ENCODE peak calls at places on chromosomes 3 and 15, in six cellular contexts. I is psoas muscle, F is colonic mucosa, U is mammary epithelial cell, Y is uterus, T is ovary. N is an unnamed sample.

GRCh38 chr15:77907824-77908751 is 169.4 kb downstream of the TBC1D2B start:
- DNase-seq in I (no peak), F (peak; percentile 86), U (no peak), Y (no peak), T (no peak), N (no peak)

GRCh38 chr15:91882858-91883586 is 29.5 kb downstream of the SLCO3A1 start:
- DNase-seq in I (peak; percentile 34), F (no peak), U (no peak), Y (no peak), T (no peak), N (peak; percentile 59)

GRCh38 chr3:35254917-35255316 is 384.4 kb upstream of the ARPP21 start:
- DNase-seq in I (no peak), F (no peak), U (no peak), Y (no peak), T (no peak), N (no peak)

GRCh38 chr3:66885326-66886000 is 112.6 kb upstream of the KBTBD8 start:
- DNase-seq in I (no peak), F (no peak), U (peak; percentile 61), Y (no peak), T (no peak), N (no peak)

GRCh38 chr3:178195824-178196223 is 340.4 kb upstream of the KCNMB2 start:
- DNase-seq in I (no peak), F (no peak), U (peak; percentile 71), Y (no peak), T (no peak), N (no peak)

GRCh38 chr3:184710870-184711365 is 946 bp downstream of the MAGEF1 start:
- DNase-seq in I (no peak), F (peak; percentile 33), U (no peak), Y (no peak), T (no peak), N (no peak)

GRCh38 chr3:73558399-73559075 is 66.2 kb downstream of the PDZRN3 start:
- DNase-seq in I (no peak), F (no peak), U (no peak), Y (no peak), T (no peak), N (no peak)

GRCh38 chr3:160132226-160132625 is 93.0 kb upstream of the C3orf80 start:
- DNase-seq in I (no peak), F (no peak), U (no peak), Y (no peak), T (no peak), N (no peak)

GRCh38 chr3:123373535-123373987 is 75.3 kb downstream of the ADCY5 start:
- DNase-seq in I (no peak), F (no peak), U (no peak), Y (no peak), T (no peak), N (peak; percentile 60)

GRCh38 chr15:85354432-85354831 is 26.0 kb upstream of the AKAP13 start:
- DNase-seq in I (no peak), F (no peak), U (no peak), Y (no peak), T (no peak), N (no peak)

GRCh38 chr3:65532749-65533148 is 506.0 kb downstream of the MAGI1 start:
- DNase-seq in I (no peak), F (no peak), U (no peak), Y (no peak), T (no peak), N (no peak)

GRCh38 chr3:39147711-39148115 is 5.7 kb downstream of the CSRNP1 start:
- DNase-seq in I (no peak), F (peak; percentile 37), U (no peak), Y (no peak), T (peak; percentile 42), N (peak; percentile 71)

GRCh38 chr15:37034835-37035234 is 65.5 kb downstream of the MEIS2 start:
- DNase-seq in I (no peak), F (no peak), U (no peak), Y (no peak), T (no peak), N (no peak)

GRCh38 chr3:150411106-150411460 is 3.0 kb downstream of the TSC22D2 start:
- DNase-seq in I (no peak), F (no peak), U (no peak), Y (no peak), T (no peak), N (no peak)

GRCh38 chr15:63981596-63982320 is 64.5 kb downstream of the DAPK2 start:
- DNase-seq in I (no peak), F (peak; percentile 5), U (peak; percentile 86), Y (no peak), T (no peak), N (no peak)

GRCh38 chr3:185793381-185793780 is 31.5 kb downstream of the IGF2BP2 start:
- DNase-seq in I (no peak), F (no peak), U (no peak), Y (no peak), T (no peak), N (no peak)
- H3K4me1 ChIP-seq in I (no peaks in the 10 kb centered on the region), F (peaks cover 7% of the 10 kb centered on the region), U (peaks cover 26% of the 10 kb centered on the region), Y (no peaks in the 10 kb centered on the region), T (no peaks in the 10 kb centered on the region), N (no peaks in the 10 kb centered on the region)

GRCh38 chr15:65376767-65377104 is 1.1 kb downstream of the IGDCC3 start:
- DNase-seq in I (no peak), F (no peak), U (no peak), Y (no peak), T (no peak), N (no peak)

GRCh38 chr15:65374831-65375401 is 2.9 kb downstream of the IGDCC3 start:
- DNase-seq in I (no peak), F (no peak), U (no peak), Y (no peak), T (no peak), N (no peak)

GRCh38 chr15:65377105-65377975 is 462 bp downstream of the IGDCC3 start:
- DNase-seq in I (peak; percentile 24), F (no peak), U (peak; percentile 23), Y (no peak), T (no peak), N (no peak)

GRCh38 chr15:65374334-65374733 is 3.5 kb downstream of the IGDCC3 start:
- DNase-seq in I (no peak), F (no peak), U (no peak), Y (no peak), T (no peak), N (no peak)

GRCh38 chr15:65375871-65376552 is 1.8 kb downstream of the IGDCC3 start:
- DNase-seq in I (no peak), F (no peak), U (no peak), Y (no peak), T (no peak), N (no peak)
- H3K4me3 ChIP-seq in I (peak overlapping the region; percentile 85), F (no peak overlapping the region), U (no peak overlapping the region), Y (no peak overlapping the region), T (no peak overlapping the region), N (no peak overlapping the region)

DNA sequence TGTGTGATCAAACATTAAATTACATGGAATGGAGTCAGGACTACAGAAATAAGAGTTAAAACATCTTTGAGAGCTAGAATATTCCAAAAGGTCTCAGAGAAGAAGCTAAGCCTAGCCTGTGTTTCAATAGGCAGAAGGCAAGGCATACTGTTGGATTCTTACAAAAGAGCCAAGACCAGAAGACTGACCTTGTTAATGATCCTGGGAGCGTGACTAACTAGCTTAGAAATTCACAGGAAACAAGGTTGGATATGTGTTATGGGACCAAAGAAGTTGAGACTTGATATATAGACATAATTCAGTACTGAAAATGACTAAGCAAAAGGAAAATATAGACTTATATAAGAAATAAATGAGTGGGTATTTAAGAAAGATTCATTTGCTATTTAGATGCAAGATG is 50.1 kb downstream of the FEZF2 start:
- DNase-seq in I (no peak), F (no peak), U (no peak), Y (no peak), T (no peak), N (no peak)
- H3K27ac ChIP-seq in I (no peak overlapping the region), F (no peak overlapping the region), U (no peak overlapping the region), Y (no peak overlapping the region), T (no peak overlapping the region), N (no peak overlapping the region)

GRCh38 chr15:92908369-92909057 is 8.4 kb downstream of the CHD2 start:
- DNase-seq in I (no peak), F (no peak), U (no peak), Y (no peak), T (no peak), N (peak; percentile 23)

GRCh38 chr15:92906038-92906437 is 5.9 kb downstream of the CHD2 start:
- DNase-seq in I (no peak), F (no peak), U (peak; percentile 19), Y (no peak), T (no peak), N (no peak)

GRCh38 chr15:92907880-92908279 is 7.8 kb downstream of the CHD2 start:
- DNase-seq in I (peak; percentile 31), F (no peak), U (peak; percentile 86), Y (peak; percentile 83), T (peak; percentile 63), N (peak; percentile 61)

GRCh38 chr15:92906563-92907081 is 6.5 kb downstream of the CHD2 start:
- DNase-seq in I (no peak), F (peak; percentile 65), U (peak; percentile 97), Y (no peak), T (no peak), N (no peak)

DNA sequence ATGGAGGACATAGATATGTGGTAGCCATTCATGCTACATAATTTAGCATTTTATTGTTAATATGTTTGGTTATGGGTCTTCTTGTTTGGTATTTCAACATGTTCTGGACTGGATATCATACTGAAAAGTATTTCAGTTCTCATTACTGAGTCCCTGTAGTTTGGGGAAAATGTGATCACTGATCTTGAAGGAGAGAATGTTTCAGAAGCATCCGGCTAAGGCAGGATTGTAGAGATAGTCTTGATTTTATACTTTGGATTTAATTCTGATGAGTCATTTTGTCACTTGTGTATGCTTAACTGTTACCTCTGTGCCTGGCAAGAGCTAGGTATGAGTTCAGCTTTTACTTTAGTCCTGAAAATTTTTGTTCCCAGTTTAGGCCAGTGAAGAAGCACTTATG is 7.1 kb downstream of the CHD2 start:
- DNase-seq in I (no peak), F (no peak), U (peak; percentile 30), Y (no peak), T (no peak), N (no peak)
- H3K4me1 ChIP-seq in I (peaks cover 61% of the 10 kb centered on the region), F (peaks cover 31% of the 10 kb centered on the region), U (peaks cover 36% of the 10 kb centered on the region), Y (peaks cover 4% of the 10 kb centered on the region), T (peaks cover 19% of the 10 kb centered on the region), N (peaks cover 14% of the 10 kb centered on the region)

GRCh38 chr15:90869601-90870353 is 1.4 kb downstream of the FURIN start:
- DNase-seq in I (peak; percentile 77), F (peak; percentile 72), U (peak; percentile 83), Y (peak; percentile 75), T (no peak), N (peak; percentile 93)
- H3K4me3 ChIP-seq in I (peak overlapping the region; percentile 82), F (no peak overlapping the region), U (no peak overlapping the region), Y (no peak overlapping the region), T (no peak overlapping the region), N (no peak overlapping the region)

GRCh38 chr15:80563372-80563997 is 131.6 kb upstream of the ABHD17C start:
- DNase-seq in I (no peak), F (no peak), U (no peak), Y (no peak), T (no peak), N (no peak)
- H3K27ac ChIP-seq in I (no peak overlapping the region), F (no peak overlapping the region), U (no peak overlapping the region), Y (no peak overlapping the region), T (no peak overlapping the region), N (no peak overlapping the region)

N was measured in right cardiac atrium.